ENCODE peak calls at places on chromosomes 6 and 20, in five cellular contexts. M is HEK293T, W is H1, R is NT2/D1, V is GM12878. L is an unnamed sample.

GRCh38 chr6:33185654-33186187 is 6.5 kb downstream of the COL11A2 start:
- DNase-seq in V (no peak), R (no peak), M (no peak), W (no peak), L (no peak)

GRCh38 chr20:31708839-31709534 is 13.7 kb downstream of the BCL2L1 start:
- DNase-seq in W (no peak), R (no peak), M (no peak), V (no peak), L (no peak)

GRCh38 chr20:25863536-25864325 is 167.1 kb upstream of the ZNF337 start:
- DNase-seq in R (no peak), M (no peak), V (no peak), W (no peak), L (peak)

GRCh38 chr6:46637933-46638332 is 14.7 kb downstream of the CYP39A1 start:
- DNase-seq in W (no peak), M (no peak), V (no peak), R (no peak), L (no peak)

GRCh38 chr6:118097576-118097975 is 190.5 kb downstream of the SLC35F1 start:
- DNase-seq in M (no peak), R (no peak), V (no peak), W (no peak), L (no peak)

GRCh38 chr20:63331741-63332400 is 29.3 kb downstream of the CHRNA4 start:
- DNase-seq in M (no peak), W (no peak), V (no peak), R (no peak), L (no peak)

GRCh38 chr20:57013741-57014140 is 252.7 kb downstream of the BMP7 start:
- DNase-seq in M (peak), R (no peak), W (no peak), V (no peak), L (no peak)

GRCh38 chr20:22374678-22375590 is 209.4 kb downstream of the FOXA2 start:
- DNase-seq in V (no peak), W (no peak), R (no peak), M (no peak), L (no peak)

GRCh38 chr6:108176281-108177089 is 10.7 kb downstream of the NR2E1 start:
- DNase-seq in R (no peak), M (no peak), V (no peak), W (no peak), L (no peak)

GRCh38 chr6:149045404-149045803 is 272.1 kb upstream of the TAB2 start:
- DNase-seq in W (no peak), R (no peak), M (no peak), V (no peak), L (peak)

GRCh38 chr6:43575105-43575771 is 600 bp downstream of the XPO5 start:
- DNase-seq in V (no peak), M (peak), R (peak), W (no peak), L (peak)

GRCh38 chr6:147287869-147288271 is 83.7 kb downstream of the STXBP5 start:
- DNase-seq in W (no peak), R (no peak), M (no peak), V (no peak), L (no peak)

GRCh38 chr6:46973029-46973428 is 51.3 kb upstream of the ADGRF5 start:
- DNase-seq in M (no peak), V (no peak), W (no peak), R (no peak), L (no peak)

GRCh38 chr6:100440935-100441334 is 23.8 kb downstream of the SIM1 start:
- DNase-seq in W (no peak), M (no peak), R (no peak), V (no peak), L (no peak)

GRCh38 chr6:158445426-158446085 is 114.3 kb upstream of the TMEM181 start:
- DNase-seq in R (no peak), W (no peak), M (no peak), V (no peak), L (no peak)

GRCh38 chr6:154632121-154632520 is 101.1 kb upstream of the SCAF8 start:
- DNase-seq in R (no peak), M (no peak), W (no peak), V (no peak), L (no peak)
- TF ChIP-seq SUZ12 in R (no peak), M (no peak), W (no peak), V (no peak), L (no peak)

GRCh38 chr20:3786126-3786484 is 435 bp downstream of the CENPB start:
- DNase-seq in V (no peak), W (no peak), M (peak), R (no peak), L (no peak)

GRCh38 chr20:3786665-3787639 is at the start of gene CENPB:
- DNase-seq in W (no peak), V (no peak), M (peak), R (peak), L (peak)

GRCh38 chr20:3784863-3785239 is 1.7 kb downstream of the CENPB start:
- DNase-seq in V (no peak), R (no peak), M (no peak), W (no peak), L (no peak)

GRCh38 chr20:3784226-3784853 is 2.2 kb downstream of the CENPB start:
- DNase-seq in V (no peak), W (no peak), M (no peak), R (no peak), L (no peak)

GRCh38 chr20:3785240-3786125 is 1.1 kb downstream of the CENPB start:
- DNase-seq in V (no peak), R (no peak), M (no peak), W (no peak), L (no peak)
- TF ChIP-seq SUZ12 in V (no peak), R (no peak), M (no peak), W (no peak), L (no peak)

DNA sequence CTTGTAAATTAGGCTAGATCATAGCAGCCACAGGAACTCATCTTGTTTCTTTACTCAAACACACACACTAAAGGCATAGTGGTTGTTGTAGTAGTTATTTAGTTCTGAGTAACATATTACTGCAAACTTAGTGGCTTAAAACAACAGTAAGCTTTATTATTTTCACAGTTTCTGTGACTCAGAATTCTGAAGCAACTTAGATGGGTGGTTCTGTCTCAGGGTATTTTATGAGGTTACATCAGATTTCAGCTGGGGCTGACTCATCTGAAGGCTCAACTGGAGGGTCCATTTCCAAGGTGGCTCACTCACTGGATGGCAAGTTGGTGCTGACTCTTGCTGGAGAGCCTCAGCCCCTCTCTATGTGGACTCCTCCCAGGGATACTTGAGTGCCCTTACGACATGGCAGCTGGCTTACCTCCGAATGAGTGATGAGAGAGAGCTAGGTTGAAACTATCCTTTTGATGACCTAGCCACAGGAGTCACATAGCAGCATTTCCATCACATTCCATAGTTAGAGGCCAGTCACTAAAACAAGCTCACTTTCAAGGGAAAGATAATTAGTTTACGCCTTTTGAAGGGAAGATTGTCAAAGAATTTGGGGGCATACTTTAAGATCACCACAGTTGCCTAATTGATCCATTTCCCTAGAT is 136.5 kb upstream of the PRND start:
- DNase-seq in M (no peak), W (no peak), V (no peak), R (no peak), L (no peak)
- TF ChIP-seq SUZ12 in M (no peak), W (no peak), V (no peak), R (no peak), L (no peak)

DNA sequence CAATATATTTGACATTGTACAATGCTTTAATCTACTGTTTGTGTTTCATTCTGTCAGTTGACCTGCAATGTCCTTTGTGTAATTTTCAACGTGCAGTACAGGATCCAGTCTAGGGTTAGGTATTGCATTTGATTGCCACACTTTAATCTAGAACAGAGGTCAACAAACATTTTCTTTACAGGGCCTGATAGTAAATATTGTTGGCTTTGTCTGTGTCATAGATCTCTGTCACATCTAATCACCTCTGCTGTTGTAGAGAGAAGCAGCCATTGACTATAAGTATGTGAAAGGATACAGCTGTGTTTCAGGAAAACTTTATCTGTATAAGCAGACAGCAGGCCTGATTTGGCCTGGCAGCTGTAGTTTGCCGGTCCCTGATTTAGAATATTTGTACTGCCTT is 39.3 kb downstream of the ATRN start:
- DNase-seq in M (no peak), R (no peak), W (no peak), V (no peak), L (peak)
- TF ChIP-seq SUZ12 in M (no peak), R (no peak), W (no peak), V (no peak), L (no peak)

DNA sequence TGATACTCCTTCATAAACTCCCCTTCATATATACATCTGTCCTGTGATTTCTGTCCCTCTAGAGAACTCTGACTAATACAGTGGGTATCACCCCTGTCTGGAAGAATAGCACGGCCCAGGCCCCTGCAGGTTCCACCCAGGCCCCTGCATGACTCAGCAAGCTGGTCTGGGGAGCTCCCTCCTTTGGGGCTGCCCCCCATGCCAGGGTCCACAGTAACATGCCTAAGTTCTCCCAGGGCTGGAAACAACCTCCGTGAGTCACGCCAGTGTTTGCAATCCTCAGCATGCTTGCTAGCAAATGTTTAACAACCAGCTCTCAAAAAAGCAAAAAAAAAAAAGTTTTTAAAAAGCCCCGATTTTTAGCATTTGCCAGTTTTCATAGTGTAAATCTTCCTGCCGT is 134.3 kb upstream of the CDH4 start:
- DNase-seq in M (no peak), W (no peak), R (no peak), V (no peak), L (no peak)
- TF ChIP-seq SUZ12 in M (no peak), W (no peak), R (no peak), V (no peak), L (no peak)

GRCh38 chr6:145086197-145086596 is 649.1 kb downstream of the EPM2A start:
- DNase-seq in R (peak), M (no peak), W (no peak), V (no peak), L (no peak)
- TF ChIP-seq SUZ12 in R (no peak), M (no peak), W (no peak), V (no peak), L (no peak)

GRCh38 chr6:160093061-160093460 is 28.6 kb upstream of the SLC22A1 start:
- DNase-seq in R (no peak), M (no peak), V (no peak), W (no peak), L (no peak)
- TF ChIP-seq SUZ12 in R (no peak), M (no peak), V (no peak), W (no peak), L (no peak)

GRCh38 chr6:169168302-169168630 is 85.4 kb downstream of the THBS2 start:
- DNase-seq in W (no peak), M (peak), R (no peak), V (no peak), L (no peak)

GRCh38 chr6:169166896-169167580 is 86.6 kb downstream of the THBS2 start:
- DNase-seq in M (no peak), V (no peak), W (no peak), R (no peak), L (no peak)

GRCh38 chr6:169168706-169169105 is 84.9 kb downstream of the THBS2 start:
- DNase-seq in M (peak), R (no peak), W (no peak), V (no peak), L (no peak)

GRCh38 chr6:169169375-169169774 is 84.3 kb downstream of the THBS2 start:
- DNase-seq in M (no peak), R (no peak), V (no peak), W (no peak), L (no peak)

DNA sequence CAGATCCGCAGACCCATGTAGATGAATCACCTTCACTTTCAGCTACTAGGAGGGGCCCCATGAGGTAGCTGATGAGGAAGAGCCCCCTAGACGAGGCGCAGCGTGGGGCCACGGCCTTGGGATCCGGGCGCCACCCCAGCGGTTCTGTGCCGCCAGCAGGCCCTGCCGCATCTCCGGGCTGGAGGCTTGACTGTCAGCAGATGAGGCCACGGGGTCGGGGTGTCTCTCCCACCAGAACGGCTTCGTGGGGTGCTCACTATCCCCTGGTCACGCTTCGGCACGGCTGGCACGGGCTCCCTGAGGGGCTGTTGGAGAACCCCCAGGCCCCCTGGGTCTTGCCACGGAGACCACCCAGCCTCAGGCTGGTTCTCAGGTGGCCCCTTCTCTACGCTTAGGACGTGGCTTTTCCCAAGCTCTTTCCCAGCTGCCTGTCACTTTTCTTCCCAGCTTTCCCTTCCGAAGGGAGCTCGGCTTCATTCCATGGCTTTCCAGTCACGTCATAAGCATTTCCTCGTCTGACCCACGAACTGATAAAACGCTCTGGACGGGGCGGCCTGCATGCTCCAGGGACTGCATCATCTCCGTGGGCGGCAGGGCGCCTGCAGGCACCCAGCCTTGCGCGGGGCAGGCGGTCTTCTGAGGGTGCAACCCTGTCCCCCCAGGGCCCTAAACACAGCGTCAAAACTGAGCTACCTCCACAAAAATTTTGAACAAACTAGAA is 85.9 kb downstream of the THBS2 start:
- DNase-seq in W (no peak), M (peak), V (no peak), R (no peak), L (no peak)
- TF ChIP-seq SUZ12 in W (no peak), M (no peak), V (no peak), R (no peak), L (no peak)

L was measured in HepG2.